ENCODE peak calls at places on chromosomes 11 and 22, in eight cellular contexts. J, B, S, M, V, U, P and X are unnamed samples.

GRCh38 chr11:124643605-124644425 is 21.2 kb downstream of the TBRG1 start:
- DNase-seq in J (no peak), B (no peak), S (no peak), M (no peak), V (no peak), U (no peak), P (peak), X (no peak)

GRCh38 chr11:59674291-59674690 is 5.5 kb upstream of the PATL1 start:
- DNase-seq in J (no peak), B (no peak), S (no peak), M (no peak), V (no peak), U (no peak), P (peak), X (no peak)

GRCh38 chr11:17012712-17013547 is 1.3 kb downstream of the PLEKHA7 start:
- DNase-seq in J (peak), B (no peak), S (peak), M (peak), V (no peak), U (peak), P (peak), X (peak)

GRCh38 chr22:34966980-34967379 is 99.0 kb upstream of the ISX start:
- DNase-seq in J (peak), B (no peak), S (no peak), M (no peak), V (no peak), U (no peak), P (no peak), X (no peak)

GRCh38 chr11:119619665-119620064 is 109.3 kb downstream of the NECTIN1 start:
- DNase-seq in J (no peak), B (no peak), S (no peak), M (no peak), V (no peak), U (no peak), P (no peak), X (no peak)

GRCh38 chr22:33909075-33909458 is 11.2 kb downstream of the LARGE1 start:
- DNase-seq in J (no peak), B (no peak), S (no peak), M (peak), V (no peak), U (no peak), P (no peak), X (no peak)

GRCh38 chr22:36352775-36353507 is 34.8 kb downstream of the MYH9 start:
- DNase-seq in J (no peak), B (peak), S (no peak), M (peak), V (no peak), U (no peak), P (peak), X (no peak)

GRCh38 chr22:17785185-17786184 is 11.2 kb upstream of the BID start:
- DNase-seq in J (peak), B (peak), S (peak), M (peak), V (peak), U (peak), P (peak), X (peak)

GRCh38 chr22:46528121-46528610 is 9.3 kb downstream of the CELSR1 start:
- DNase-seq in J (peak), B (no peak), S (no peak), M (peak), V (peak), U (no peak), P (peak), X (no peak)

GRCh38 chr11:46637546-46637945 is 20.2 kb downstream of the ATG13 start:
- DNase-seq in J (no peak), B (no peak), S (no peak), M (no peak), V (no peak), U (no peak), P (no peak), X (no peak)

GRCh38 chr22:44345872-44346271 is 33.1 kb upstream of the SHISAL1 start:
- DNase-seq in J (no peak), B (no peak), S (no peak), M (no peak), V (no peak), U (no peak), P (peak), X (no peak)

GRCh38 chr11:102147031-102147430 is 36.8 kb downstream of the YAP1 start:
- DNase-seq in J (no peak), B (no peak), S (no peak), M (no peak), V (no peak), U (no peak), P (no peak), X (no peak)

GRCh38 chr22:49983148-49984042 is 22.8 kb downstream of the PIM3 start:
- DNase-seq in J (no peak), B (no peak), S (peak), M (no peak), V (no peak), U (peak), P (peak), X (peak)

GRCh38 chr11:2466869-2467694 is 22.3 kb downstream of the KCNQ1 start:
- DNase-seq in J (no peak), B (peak), S (peak), M (no peak), V (no peak), U (peak), P (peak), X (peak)

GRCh38 chr22:21669026-21669425 is 3.2 kb downstream of the PPIL2 start:
- DNase-seq in J (no peak), B (no peak), S (no peak), M (no peak), V (no peak), U (no peak), P (peak), X (no peak)

GRCh38 chr11:70699294-70700221 is 301.2 kb downstream of the CTTN start:
- DNase-seq in J (no peak), B (no peak), S (peak), M (peak), V (no peak), U (no peak), P (peak), X (peak)

GRCh38 chr22:28978158-28978557 is 83.5 kb downstream of the C22orf31 start:
- DNase-seq in J (peak), B (no peak), S (no peak), M (no peak), V (no peak), U (no peak), P (no peak), X (no peak)

GRCh38 chr11:67417425-67417824 is 1.9 kb downstream of the CARNS1 start:
- DNase-seq in J (no peak), B (no peak), S (no peak), M (no peak), V (no peak), U (no peak), P (no peak), X (no peak)

GRCh38 chr11:67413266-67413797 is 2.1 kb upstream of the CARNS1 start:
- DNase-seq in J (no peak), B (no peak), S (no peak), M (no peak), V (no peak), U (no peak), P (no peak), X (no peak)

GRCh38 chr11:67416416-67417335 is 1.2 kb downstream of the CARNS1 start:
- DNase-seq in J (no peak), B (peak), S (peak), M (peak), V (peak), U (no peak), P (no peak), X (peak)

GRCh38 chr11:67418476-67419281 is 3.2 kb downstream of the CARNS1 start:
- DNase-seq in J (no peak), B (peak), S (peak), M (no peak), V (no peak), U (no peak), P (no peak), X (no peak)

GRCh38 chr11:67415501-67416304 is at the start of gene CARNS1:
- DNase-seq in J (no peak), B (no peak), S (peak), M (no peak), V (no peak), U (no peak), P (no peak), X (no peak)
- H3K4me3 ChIP-seq in J (peak), B (peak), S (peak), M (no peak), V (peak), U (peak), P (peak), X (peak)

DNA sequence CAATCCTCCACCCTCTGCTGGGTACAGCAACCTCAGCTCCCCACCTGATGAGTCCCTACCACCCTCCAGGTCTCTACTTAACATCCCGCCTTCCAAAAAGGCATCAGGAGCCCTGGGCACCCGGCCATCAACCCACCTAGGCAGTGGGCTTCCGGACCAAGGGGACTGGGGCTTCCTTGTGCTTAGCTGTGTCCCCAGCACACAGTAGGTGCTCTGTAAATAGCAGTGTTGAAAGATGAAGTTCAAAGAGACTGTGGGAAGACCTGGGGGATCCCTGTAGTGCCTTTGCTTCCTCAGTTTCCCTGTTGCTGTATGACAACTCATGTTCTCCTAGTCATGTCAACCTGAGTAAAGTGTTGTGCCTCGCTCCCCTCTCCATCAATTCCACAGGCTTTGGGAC is 21.0 kb downstream of the VWCE start:
- DNase-seq in J (no peak), B (no peak), S (no peak), M (no peak), V (no peak), U (no peak), P (no peak), X (no peak)
- H3K27ac ChIP-seq in J (no peak), B (no peak), S (no peak), M (no peak), V (no peak), U (no peak), P (no peak), X (no peak)

DNA sequence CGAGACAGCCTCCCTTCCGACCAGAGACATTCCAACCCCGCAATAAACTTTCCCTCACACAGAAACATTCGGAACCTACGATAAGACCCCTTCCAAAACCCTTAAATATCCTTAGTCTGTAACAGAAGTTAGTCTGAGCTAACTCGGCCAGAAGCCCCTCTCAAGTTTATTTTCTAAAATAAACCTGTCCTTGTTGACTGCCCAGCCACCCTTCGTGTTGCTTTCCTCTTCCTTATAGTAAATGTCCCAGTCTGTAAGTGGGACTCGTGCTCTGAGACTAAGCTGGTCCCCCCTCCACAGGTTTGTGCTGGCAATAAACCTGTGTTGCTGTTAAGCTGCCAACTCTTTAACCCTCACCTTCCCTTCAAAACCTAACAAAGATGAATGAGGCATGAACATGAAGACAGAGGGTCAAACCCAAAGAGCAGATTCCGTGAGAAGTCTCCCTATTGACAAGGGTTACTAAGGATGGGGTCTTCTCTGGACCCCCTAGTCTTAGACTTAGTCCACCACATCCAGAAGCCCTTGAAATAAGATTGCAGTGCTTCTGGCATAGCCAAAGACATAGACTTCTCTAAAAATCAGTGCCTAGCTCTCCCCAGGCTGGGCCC is 18.2 kb downstream of the MIF start:
- DNase-seq in J (no peak), B (no peak), S (no peak), M (no peak), V (no peak), U (no peak), P (no peak), X (no peak)
- H3K4me3 ChIP-seq in J (no peak), B (no peak), S (no peak), M (no peak), V (no peak), U (no peak), P (no peak), X (no peak)

GRCh38 chr11:19819148-19819547 is 106.5 kb downstream of the NAV2 start:
- DNase-seq in J (no peak), B (no peak), S (no peak), M (no peak), V (no peak), U (no peak), P (no peak), X (peak)
- H3K27ac ChIP-seq in J (no peak), B (no peak), S (no peak), M (no peak), V (no peak), U (no peak), P (no peak), X (peak)

GRCh38 chr11:67482275-67482735 is 521 bp upstream of the AIP start:
- DNase-seq in J (no peak), B (no peak), S (no peak), M (no peak), V (no peak), U (peak), P (no peak), X (no peak)

GRCh38 chr11:67484847-67485311 is 2.1 kb downstream of the AIP start:
- DNase-seq in J (no peak), B (no peak), S (peak), M (no peak), V (no peak), U (peak), P (no peak), X (no peak)

GRCh38 chr11:67483498-67483798 is 622 bp downstream of the AIP start:
- DNase-seq in J (no peak), B (no peak), S (no peak), M (no peak), V (no peak), U (no peak), P (no peak), X (no peak)

GRCh38 chr11:67482736-67483497 is at the start of gene AIP:
- DNase-seq in J (peak), B (peak), S (peak), M (peak), V (peak), U (peak), P (peak), X (peak)

GRCh38 chr11:67483901-67484665 is 1.3 kb downstream of the AIP start:
- DNase-seq in J (no peak), B (peak), S (no peak), M (no peak), V (no peak), U (peak), P (peak), X (no peak)
- H3K4me3 ChIP-seq in J (no peak), B (peak), S (peak), M (no peak), V (peak), U (peak), P (peak), X (peak)